ENCODE peak calls at places on chromosomes 13 and 19, in six cellular contexts. X is uterus, A is right lobe of liver, S is GM12892, K is GM12891, Q is lower leg skin. U is an unnamed sample.

GRCh38 chr13:113982296-113982661 is 8.4 kb upstream of the C13orf46 start:
- DNase-seq in K (no peak), Q (peak), S (no peak), A (no peak), X (no peak), U (no peak)

GRCh38 chr19:36508325-36508724 is 19.0 kb upstream of the ZNF566 start:
- DNase-seq in S (no peak), A (no peak), K (no peak), Q (no peak), X (no peak), U (no peak)

GRCh38 chr19:44800461-44800860 is 8.4 kb upstream of the BCAM start:
- DNase-seq in A (peak), S (peak), X (peak), Q (peak), K (peak), U (peak)

GRCh38 chr13:99151516-99151915 is 49.1 kb upstream of the UBAC2 start:
- DNase-seq in Q (no peak), A (no peak), K (no peak), X (no peak), S (no peak), U (peak)

GRCh38 chr19:47343194-47343802 is 5.8 kb upstream of the DHX34 start:
- DNase-seq in K (no peak), Q (no peak), A (no peak), S (no peak), X (no peak), U (no peak)

GRCh38 chr13:51729853-51730553 is 74.0 kb downstream of the DHRS12 start:
- DNase-seq in Q (peak), S (no peak), K (no peak), X (peak), A (no peak), U (peak)

GRCh38 chr19:33241530-33242101 is 16.0 kb upstream of the SLC7A10 start:
- DNase-seq in S (no peak), Q (no peak), A (peak), K (no peak), X (peak), U (no peak)

GRCh38 chr19:36215276-36216171 is 618 bp downstream of the ZNF146 start:
- DNase-seq in X (no peak), S (no peak), Q (no peak), K (no peak), A (no peak), U (no peak)

GRCh38 chr13:113267642-113268405 is 29.2 kb upstream of the LAMP1 start:
- DNase-seq in X (no peak), S (no peak), A (no peak), Q (no peak), K (no peak), U (no peak)

GRCh38 chr13:19055611-19056010 is 126.0 kb downstream of the TUBA3C start:
- DNase-seq in X (no peak), A (no peak), Q (peak), S (no peak), K (no peak), U (no peak)

GRCh38 chr13:26469602-26470001 is 87.9 kb upstream of the WASF3 start:
- DNase-seq in Q (peak), A (no peak), X (no peak), K (no peak), S (no peak), U (no peak)

GRCh38 chr19:47005164-47005641 is 14.4 kb upstream of the NPAS1 start:
- DNase-seq in K (no peak), X (no peak), Q (no peak), A (no peak), S (no peak), U (no peak)

DNA sequence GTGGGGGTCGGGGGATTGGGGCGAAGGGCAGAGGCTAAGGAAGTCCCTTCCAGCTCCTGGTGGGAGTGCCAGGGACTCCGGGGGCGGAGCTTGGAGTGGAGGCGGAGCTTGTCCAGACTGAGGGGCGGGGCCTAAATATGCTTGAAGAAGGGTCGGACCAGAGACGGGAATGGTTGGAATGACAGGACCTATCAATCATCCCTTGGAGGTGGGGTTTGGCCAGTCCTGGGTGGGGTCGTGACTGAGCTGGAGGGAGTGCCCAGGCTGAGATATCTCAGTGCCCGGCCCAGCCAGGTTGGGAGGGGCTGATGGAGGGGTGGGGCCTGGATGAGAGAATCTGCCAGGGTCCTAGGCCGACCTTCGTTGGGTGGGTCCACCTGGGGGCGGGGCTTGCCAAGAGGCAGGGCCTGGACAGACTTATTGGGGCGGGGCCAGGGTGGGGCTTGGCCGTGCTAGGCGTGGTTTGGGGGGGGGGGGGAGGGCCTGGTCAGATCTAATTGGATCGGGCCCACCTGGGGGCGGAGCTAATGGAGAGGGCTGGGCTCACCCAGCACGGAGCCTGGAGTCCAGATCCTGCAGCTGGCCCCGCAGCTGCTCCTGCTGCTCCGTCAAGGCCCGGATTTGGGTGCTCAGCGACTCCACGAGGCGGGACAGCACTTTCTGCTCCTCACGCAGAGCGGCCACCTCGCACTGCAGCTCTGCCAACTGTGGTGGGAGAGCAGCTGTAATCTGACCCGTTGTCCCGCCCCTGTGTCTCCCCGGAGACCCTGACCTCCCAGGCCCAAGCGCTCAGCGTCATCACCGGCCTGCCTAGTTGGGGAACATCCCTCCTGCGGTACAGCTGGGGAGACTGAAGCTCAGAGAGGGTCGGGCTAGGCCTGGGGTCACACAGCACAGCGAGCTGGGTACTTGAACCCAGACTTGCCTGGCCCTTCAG is 2.6 kb upstream of the WIZ start:
- DNase-seq in X (peak), Q (peak), A (peak), S (no peak), K (peak), U (peak)
- TF ChIP-seq POLR2A in X (peak), Q (no peak), A (peak), S (no peak), K (no peak), U (peak)

GRCh38 chr19:35042056-35042730 is 672 bp downstream of the HPN start:
- DNase-seq in K (no peak), Q (no peak), S (no peak), A (peak), X (no peak), U (no peak)

GRCh38 chr19:35039881-35040456 is 1.6 kb upstream of the HPN start:
- DNase-seq in X (no peak), Q (no peak), K (no peak), S (no peak), A (no peak), U (no peak)

GRCh38 chr19:35040474-35040825 is 1.1 kb upstream of the HPN start:
- DNase-seq in Q (no peak), A (no peak), X (no peak), K (no peak), S (no peak), U (no peak)

GRCh38 chr19:35041548-35042055 is at the start of gene HPN:
- DNase-seq in K (no peak), Q (no peak), S (no peak), A (peak), X (no peak), U (no peak)

DNA sequence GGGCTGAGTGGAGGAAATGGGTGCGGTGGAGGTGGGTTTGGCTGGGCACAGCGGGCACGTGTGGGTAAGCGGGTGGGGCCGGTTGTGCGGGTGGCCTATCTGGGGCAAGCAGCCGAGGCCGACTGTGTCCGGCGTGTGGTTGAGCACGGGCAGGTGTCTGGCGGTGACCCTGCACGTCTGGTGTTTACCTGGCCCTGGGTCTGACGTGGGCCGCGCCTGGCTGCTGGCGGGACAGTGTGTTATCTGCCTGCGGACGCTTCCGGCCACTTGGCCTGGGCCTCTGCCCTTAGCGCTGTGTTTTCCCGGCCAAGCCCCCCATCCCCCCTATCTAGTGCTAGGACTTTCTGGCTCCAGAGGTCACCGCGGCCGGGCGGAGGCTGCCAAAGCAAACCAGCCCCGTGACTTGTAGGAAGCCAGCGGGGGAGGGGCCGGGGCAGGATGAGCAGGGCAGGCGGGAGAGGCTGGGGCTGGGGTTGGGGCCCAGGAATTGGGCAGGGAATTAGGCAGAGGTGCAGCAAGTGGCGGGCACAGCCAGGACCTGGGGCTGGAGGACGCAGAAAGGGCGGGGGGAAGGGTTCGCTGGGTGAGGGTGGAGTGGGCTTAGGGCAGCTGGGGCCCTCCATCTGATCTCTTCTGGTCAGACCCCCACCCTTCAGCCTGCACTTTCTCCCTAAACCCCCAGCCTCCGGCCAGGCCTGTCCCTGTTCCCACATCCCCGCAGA is 534 bp upstream of the HPN start:
- DNase-seq in Q (peak), S (no peak), X (peak), A (peak), K (no peak), U (no peak)
- TF ChIP-seq POLR2A in Q (no peak), S (no peak), X (no peak), A (peak), K (no peak), U (no peak)

GRCh38 chr13:23579886-23580706 is 9.9 kb downstream of the TNFRSF19 start:
- DNase-seq in S (no peak), A (no peak), K (no peak), Q (no peak), X (no peak), U (no peak)

GRCh38 chr13:23583491-23583890 is 13.3 kb downstream of the TNFRSF19 start:
- DNase-seq in K (no peak), X (no peak), S (no peak), Q (no peak), A (no peak), U (no peak)

GRCh38 chr13:23575632-23576031 is 5.4 kb downstream of the TNFRSF19 start:
- DNase-seq in Q (no peak), A (no peak), S (no peak), X (no peak), K (no peak), U (no peak)

GRCh38 chr13:23578411-23579071 is 8.3 kb downstream of the TNFRSF19 start:
- DNase-seq in K (peak), A (peak), X (peak), S (peak), Q (peak), U (peak)

GRCh38 chr13:23579072-23579885 is 9.1 kb downstream of the TNFRSF19 start:
- DNase-seq in A (peak), X (peak), K (peak), Q (peak), S (peak), U (peak)
- TF ChIP-seq POLR2A in A (no peak), X (peak), K (no peak), Q (no peak), S (peak), U (no peak)

GRCh38 chr19:38812004-38812840 is 523 bp downstream of the LGALS4 start:
- DNase-seq in S (no peak), A (peak), X (no peak), K (no peak), Q (no peak), U (no peak)
- TF ChIP-seq POLR2A in S (no peak), A (no peak), X (no peak), K (no peak), Q (no peak), U (no peak)

GRCh38 chr19:1015782-1016646 is 4.9 kb downstream of the TMEM259 start:
- DNase-seq in X (no peak), A (no peak), S (no peak), Q (no peak), K (no peak), U (no peak)
- TF ChIP-seq POLR2A in X (no peak), A (no peak), S (no peak), Q (no peak), K (no peak), U (no peak)

GRCh38 chr19:12943437-12944044 is 2.1 kb upstream of the RAD23A start:
- DNase-seq in S (no peak), X (no peak), A (no peak), Q (no peak), K (no peak), U (no peak)
- TF ChIP-seq POLR2A in S (peak), X (no peak), A (no peak), Q (no peak), K (no peak), U (no peak)

DNA sequence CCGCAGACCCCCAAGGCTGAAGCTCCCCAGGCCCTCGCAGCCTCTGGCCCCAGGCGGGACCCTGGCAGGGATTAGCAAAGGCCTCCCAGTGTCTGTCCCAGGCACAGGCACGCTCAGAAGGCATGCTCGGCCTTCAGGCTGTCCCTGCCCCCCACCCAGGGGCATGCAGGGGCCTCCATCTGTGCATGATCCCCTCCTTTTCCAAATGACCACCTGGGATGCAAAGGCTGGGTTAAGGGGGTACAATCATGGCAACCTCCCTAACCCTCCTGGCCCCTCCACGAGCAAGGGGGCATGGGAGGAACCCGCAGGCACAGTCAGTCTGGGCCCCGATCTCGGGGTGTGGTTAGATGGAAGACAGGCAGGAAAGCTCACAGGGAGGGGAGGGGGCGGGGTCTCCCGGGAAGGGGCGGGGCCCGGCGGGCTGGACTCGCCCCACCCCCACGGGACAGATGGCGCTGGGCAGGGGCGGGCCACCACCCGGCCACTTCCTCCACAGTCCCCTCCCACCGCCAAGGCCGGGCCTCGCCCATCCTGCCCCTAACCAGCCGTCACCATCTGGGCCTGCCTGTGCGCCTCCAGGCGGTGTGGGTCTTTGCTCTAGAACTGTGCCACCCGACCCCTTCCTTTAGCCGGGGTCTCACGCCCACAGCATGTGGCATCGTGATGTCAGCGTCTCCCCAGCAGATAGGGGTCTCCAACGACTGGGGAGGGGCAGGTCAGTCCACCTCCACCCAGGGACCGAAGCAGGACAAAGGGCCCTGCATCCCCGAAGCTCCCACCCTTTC is 7.0 kb upstream of the REXO1 start:
- DNase-seq in S (peak), X (peak), K (peak), A (peak), Q (peak), U (peak)
- TF ChIP-seq POLR2A in S (peak), X (peak), K (no peak), A (peak), Q (no peak), U (no peak)